ENCODE peak calls at places on chromosome 7, in four cellular contexts. M, Q, A and N are unnamed samples.

GRCh38 chr7:76201732-76202665 is at the start of gene SRRM3:
- DNase-seq in M (peak), Q (peak), A (peak), N (peak)

GRCh38 chr7:121449304-121449703 is 53.2 kb upstream of the FAM3C start:
- DNase-seq in M (peak), Q (no peak), A (no peak), N (no peak)

GRCh38 chr7:6647541-6647940 is 10.4 kb downstream of the ZNF316 start:
- DNase-seq in M (no peak), Q (no peak), A (no peak), N (no peak)

GRCh38 chr7:115086146-115086841 is 164.4 kb downstream of the MDFIC start:
- DNase-seq in M (no peak), Q (no peak), A (no peak), N (no peak)

GRCh38 chr7:86295526-86295925 is 348.2 kb upstream of the GRM3 start:
- DNase-seq in M (no peak), Q (no peak), A (no peak), N (no peak)

GRCh38 chr7:37660614-37661013 is 23.0 kb upstream of the GPR141 start:
- DNase-seq in M (no peak), Q (no peak), A (no peak), N (no peak)

GRCh38 chr7:2680792-2681490 is 7.1 kb upstream of the AMZ1 start:
- DNase-seq in M (peak), Q (peak), A (peak), N (peak)

GRCh38 chr7:74527842-74528241 is 74.1 kb downstream of the GTF2IRD1 start:
- DNase-seq in M (no peak), Q (no peak), A (no peak), N (no peak)

GRCh38 chr7:77907281-77907680 is 108.7 kb downstream of the PHTF2 start:
- DNase-seq in M (no peak), Q (no peak), A (no peak), N (no peak)
- TF ChIP-seq CTCF in M (no peak), Q (no peak), A (no peak), N (no peak)

DNA sequence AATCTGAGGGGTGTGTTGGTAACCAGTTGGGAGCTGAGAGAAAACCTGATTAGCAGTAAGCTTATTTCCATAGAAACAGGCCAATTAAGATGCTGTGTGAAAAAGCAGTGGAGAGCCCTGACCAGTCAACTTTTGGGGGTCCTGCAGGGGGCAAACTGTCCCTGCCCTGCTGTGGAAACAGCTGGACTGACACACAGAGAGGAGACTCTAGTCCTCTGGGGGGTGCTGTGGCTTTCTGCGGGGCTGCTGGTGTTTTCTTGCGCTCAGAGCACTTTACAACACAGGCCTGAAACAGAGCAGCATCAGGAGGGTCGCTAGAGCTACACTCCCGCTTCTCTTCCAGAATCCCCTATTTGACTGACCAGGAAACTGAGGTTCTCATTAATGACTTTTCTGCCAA is 546.9 kb upstream of the GALNT17 start:
- DNase-seq in M (no peak), Q (no peak), A (no peak), N (no peak)
- TF ChIP-seq CTCF in M (no peak), Q (no peak), A (no peak), N (no peak)

DNA sequence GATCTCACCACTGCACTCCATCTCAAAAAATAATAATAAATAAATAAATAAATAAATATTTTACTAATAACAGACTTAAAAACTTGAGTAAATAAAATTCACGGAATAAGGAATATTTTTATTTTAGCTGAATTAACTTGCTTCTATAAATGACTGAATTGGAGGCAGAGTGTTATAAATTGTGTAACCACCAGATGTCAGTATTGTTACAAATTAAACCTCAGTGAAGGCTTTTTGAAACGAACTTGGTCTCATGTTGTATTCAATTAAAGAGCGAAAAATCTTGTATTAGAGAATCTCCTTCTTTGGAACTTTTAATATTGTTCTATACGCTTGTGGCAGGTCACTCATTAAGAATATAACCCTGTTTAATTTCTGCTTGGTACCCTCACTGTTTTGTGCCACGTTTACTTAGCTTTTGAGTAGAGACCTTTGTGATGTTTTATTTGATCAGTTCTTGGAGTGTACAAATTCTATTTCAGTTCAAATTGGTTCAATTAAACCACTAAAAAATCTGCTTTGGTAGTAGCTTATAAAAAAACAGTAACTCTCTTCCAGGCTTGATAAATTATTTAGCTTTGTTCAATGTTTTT is 45.6 kb upstream of the SCIN start:
- DNase-seq in M (peak), Q (no peak), A (no peak), N (no peak)
- TF ChIP-seq CTCF in M (peak), Q (peak), A (peak), N (no peak)

DNA sequence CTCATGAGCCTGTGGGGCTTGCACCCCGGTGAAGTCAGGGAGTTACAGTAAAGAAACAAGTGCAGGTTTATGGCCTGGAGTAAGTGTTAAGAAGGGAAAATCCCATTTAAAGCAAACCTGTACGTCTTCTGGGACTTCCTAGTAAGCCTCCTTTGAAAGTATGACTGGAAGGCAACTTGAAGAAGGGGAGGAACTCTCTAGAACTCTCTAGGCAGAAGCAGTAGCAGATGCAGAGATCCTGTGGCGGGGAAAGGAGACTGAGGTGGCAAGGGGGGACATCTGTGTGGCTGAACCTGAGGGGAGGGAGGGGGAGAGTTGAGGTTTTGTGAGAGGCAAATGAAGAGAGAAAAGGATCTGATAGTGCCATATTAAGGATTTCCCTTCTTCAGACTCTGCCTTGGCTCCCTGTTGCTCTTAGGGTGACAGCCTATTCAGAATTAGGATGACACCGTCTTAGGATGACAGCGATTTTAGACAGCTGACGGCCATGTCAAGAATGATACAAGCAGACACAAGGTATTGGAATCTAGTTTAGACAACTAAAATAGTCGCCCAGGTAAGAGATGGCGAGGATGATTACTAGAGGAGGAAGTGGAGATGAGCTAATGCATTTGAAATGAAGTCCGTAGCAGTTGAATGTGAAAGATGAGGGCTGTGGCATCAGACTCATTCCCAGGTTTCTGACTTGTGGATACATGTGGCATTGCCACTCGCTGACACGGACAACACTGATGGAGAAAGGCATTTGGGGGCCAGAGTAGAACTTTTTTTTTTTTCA is 29.0 kb downstream of the CUL1 start:
- DNase-seq in M (no peak), Q (no peak), A (no peak), N (no peak)
- TF ChIP-seq CTCF in M (no peak), Q (no peak), A (no peak), N (no peak)